ENCODE peak calls at places on chromosomes 6 and 20, in eight cellular contexts. Q is CD4-positive, alpha-beta T cell; E is NCI-H510A; C is NCI-H1436; F is effector CD4-positive, alpha-beta T cell; N is progenitor cell of endocrine pancreas; S is A549; B is hypothalamus. L is an unnamed sample.

GRCh38 chr6:108661430-108661829 is 100.7 kb downstream of the FOXO3 start:
- DNase-seq in Q (no peak), E (no peak), C (no peak), F (no peak), N (no peak), S (no peak), B (no peak), L (no peak)

GRCh38 chr6:150691463-150691862 is 91.8 kb downstream of the PLEKHG1 start:
- DNase-seq in Q (no peak), E (no peak), C (no peak), F (no peak), N (no peak), S (no peak), B (no peak), L (no peak)

GRCh38 chr6:16625319-16626240 is 135.7 kb downstream of the ATXN1 start:
- DNase-seq in Q (no peak), E (no peak), C (peak), F (no peak), N (no peak), S (peak), B (no peak), L (no peak)

GRCh38 chr6:42791706-42792320 is 10.0 kb downstream of the BICRAL start:
- DNase-seq in Q (no peak), E (peak), C (peak), F (no peak), N (no peak), S (no peak), B (no peak), L (no peak)

GRCh38 chr20:6533828-6534388 is 233.6 kb upstream of the BMP2 start:
- DNase-seq in Q (no peak), E (no peak), C (no peak), F (no peak), N (no peak), S (no peak), B (no peak), L (no peak)

GRCh38 chr6:25312034-25312620 is 33.0 kb downstream of the CARMIL1 start:
- DNase-seq in Q (no peak), E (no peak), C (no peak), F (no peak), N (no peak), S (peak), B (no peak), L (no peak)

GRCh38 chr6:18997375-18997826 is 610.3 kb downstream of the RNF144B start:
- DNase-seq in Q (no peak), E (peak), C (no peak), F (no peak), N (no peak), S (peak), B (no peak), L (peak)

GRCh38 chr6:14384175-14384949 is 266.8 kb downstream of the CD83 start:
- DNase-seq in Q (no peak), E (no peak), C (peak), F (no peak), N (no peak), S (no peak), B (no peak), L (no peak)

GRCh38 chr6:70241031-70241430 is 61.9 kb downstream of the COL9A1 start:
- DNase-seq in Q (no peak), E (peak), C (no peak), F (no peak), N (no peak), S (no peak), B (no peak), L (no peak)

GRCh38 chr20:51484141-51484815 is 58.2 kb downstream of the NFATC2 start:
- DNase-seq in Q (no peak), E (no peak), C (no peak), F (no peak), N (no peak), S (no peak), B (no peak), L (no peak)

GRCh38 chr6:30360139-30360538 is 15.2 kb downstream of the RPP21 start:
- DNase-seq in Q (no peak), E (no peak), C (no peak), F (no peak), N (no peak), S (no peak), B (no peak), L (no peak)

GRCh38 chr6:1164600-1164999 is 147.3 kb upstream of the FOXQ1 start:
- DNase-seq in Q (no peak), E (no peak), C (no peak), F (no peak), N (no peak), S (no peak), B (no peak), L (no peak)

GRCh38 chr6:114096553-114097172 is 125.7 kb upstream of the HDAC2 start:
- DNase-seq in Q (no peak), E (no peak), C (peak), F (no peak), N (no peak), S (peak), B (no peak), L (no peak)

GRCh38 chr6:132081338-132081737 is 130.2 kb upstream of the CCN2 start:
- DNase-seq in Q (no peak), E (no peak), C (no peak), F (no peak), N (no peak), S (no peak), B (no peak), L (no peak)

GRCh38 chr20:34675993-34676641 is 775 bp downstream of the PIGU start:
- DNase-seq in Q (no peak), E (no peak), C (no peak), F (no peak), N (no peak), S (no peak), B (no peak), L (no peak)

GRCh38 chr6:56370591-56371198 is 123.3 kb upstream of the COL21A1 start:
- DNase-seq in Q (no peak), E (peak), C (peak), F (no peak), N (no peak), S (peak), B (no peak), L (no peak)

GRCh38 chr20:34771680-34772081 is 53.8 kb downstream of the NCOA6 start:
- DNase-seq in Q (no peak), E (no peak), C (no peak), F (no peak), N (no peak), S (no peak), B (no peak), L (no peak)

GRCh38 chr6:49888742-49889431 is 22.6 kb upstream of the CRISP1 start:
- DNase-seq in Q (no peak), E (no peak), C (no peak), F (no peak), N (no peak), S (no peak), B (no peak), L (no peak)

GRCh38 chr6:24004659-24005058 is 121.4 kb upstream of the NRSN1 start:
- DNase-seq in Q (no peak), E (no peak), C (no peak), F (no peak), N (no peak), S (no peak), B (no peak), L (no peak)

GRCh38 chr6:11329841-11330765 is 97.6 kb upstream of the NEDD9 start:
- DNase-seq in Q (no peak), E (no peak), C (no peak), F (no peak), N (no peak), S (no peak), B (no peak), L (no peak)

L was measured in iPS DF 6.9.